ENCODE peak calls at places on chromosome 21, in seven cellular contexts. M is HFF-Myc; F is HT-29; E is stimulated activated CD8-positive, alpha-beta memory T cell treated with anti-CD3 and anti-CD28 coated beads, Interleukin-7, amount 100 ng/mL, for 1 hour; A is activated T-cell treated with anti-CD3 and anti-CD28 coated beads for 1 hour; J is AG08396; O is testis. W is an unnamed sample.

GRCh38 chr21:44692798-44693512 is 4.0 kb upstream of the KRTAP10-12 start:
- DNase-seq in J (no peak), M (no peak), O (no peak), E (no peak), A (no peak), F (no peak), W (no peak)

GRCh38 chr21:44751799-44752636 is 40.6 kb upstream of the TSPEAR start:
- DNase-seq in J (no peak), A (no peak), E (no peak), F (no peak), O (no peak), M (no peak), W (no peak)

GRCh38 chr21:32726742-32727477 is 903 bp downstream of the SYNJ1 start:
- DNase-seq in A (no peak), F (peak; percentile 38), M (no peak), J (peak; percentile 47), O (no peak), E (peak; percentile 3), W (no peak)

GRCh38 chr21:42746593-42747266 is 93.3 kb downstream of the PDE9A start:
- DNase-seq in F (no peak), E (peak; percentile 1), J (no peak), A (peak; percentile 22), O (no peak), M (no peak), W (no peak)

GRCh38 chr21:46100426-46100825 is 2.5 kb downstream of the COL6A2 start:
- DNase-seq in M (no peak), O (no peak), F (no peak), E (no peak), J (peak; percentile 55), A (no peak), W (peak; percentile 6)

GRCh38 chr21:44440241-44441040 is 14.9 kb upstream of the LRRC3 start:
- DNase-seq in J (no peak), F (no peak), M (no peak), A (no peak), O (no peak), E (no peak), W (no peak)

GRCh38 chr21:27562303-27562702 is 595.4 kb upstream of the ADAMTS5 start:
- DNase-seq in J (no peak), O (no peak), E (no peak), A (no peak), M (no peak), F (no peak), W (no peak)

GRCh38 chr21:41743321-41744027 is 23.4 kb downstream of the RIPK4 start:
- DNase-seq in A (no peak), O (no peak), E (no peak), M (no peak), J (no peak), F (no peak), W (no peak)

GRCh38 chr21:36188081-36188681 is 31.6 kb downstream of the DOP1B start:
- DNase-seq in F (peak; percentile 77), J (no peak), A (no peak), O (no peak), M (no peak), E (no peak), W (peak; percentile 91)

GRCh38 chr21:34552324-34553198 is 40.6 kb upstream of the KCNE1 start:
- DNase-seq in O (no peak), F (peak; percentile 77), E (no peak), J (no peak), M (no peak), A (no peak), W (no peak)

GRCh38 chr21:34129971-34130597 is 56.7 kb downstream of the MRPS6 start:
- DNase-seq in A (no peak), O (no peak), J (no peak), F (no peak), M (no peak), E (no peak), W (no peak)

GRCh38 chr21:21101911-21102310 is 103.7 kb downstream of the NCAM2 start:
- DNase-seq in A (no peak), O (peak; percentile 67), J (peak; percentile 2), M (no peak), E (no peak), F (peak; percentile 10), W (no peak)

GRCh38 chr21:41381731-41382130 is 19.9 kb downstream of the MX2 start:
- DNase-seq in A (no peak), M (no peak), J (no peak), E (no peak), O (no peak), F (no peak), W (no peak)